ENCODE peak calls at places on chromosomes 13 and 19, in ten cellular contexts. One of them, this sample, is unnamed.

GRCh38 chr19:16202320-16203255 is 4.9 kb downstream of the AP1M1 start:
- DNase-seq in tibial nerve: no peak
- DNase-seq in stomach: no peak
- DNase-seq in IMR-90: no peak
- DNase-seq in right lobe of liver: no peak
- DNase-seq in uterus: no peak
- DNase-seq in transverse colon: no peak
- DNase-seq in adrenal gland: no peak
- DNase-seq in esophagus squamous epithelium: no peak
- DNase-seq in esophagus muscularis mucosa: no peak
- DNase-seq in this sample: no peak

GRCh38 chr13:110815471-110816204 is 99.2 kb downstream of the ANKRD10 start:
- DNase-seq in tibial nerve: no peak
- DNase-seq in stomach: no peak
- DNase-seq in IMR-90: no peak
- DNase-seq in right lobe of liver: no peak
- DNase-seq in uterus: no peak
- DNase-seq in transverse colon: no peak
- DNase-seq in adrenal gland: no peak
- DNase-seq in esophagus squamous epithelium: no peak
- DNase-seq in esophagus muscularis mucosa: no peak
- DNase-seq in this sample: no peak

GRCh38 chr13:79749985-79750551 is 269.1 kb downstream of the NDFIP2 start:
- DNase-seq in tibial nerve: peak
- DNase-seq in stomach: no peak
- DNase-seq in IMR-90: peak
- DNase-seq in right lobe of liver: no peak
- DNase-seq in uterus: peak
- DNase-seq in transverse colon: peak
- DNase-seq in adrenal gland: peak
- DNase-seq in esophagus squamous epithelium: no peak
- DNase-seq in esophagus muscularis mucosa: no peak
- DNase-seq in this sample: peak

GRCh38 chr13:34897220-34897619 is 44.9 kb upstream of the NBEA start:
- DNase-seq in tibial nerve: no peak
- DNase-seq in stomach: no peak
- DNase-seq in IMR-90: no peak
- DNase-seq in right lobe of liver: no peak
- DNase-seq in uterus: no peak
- DNase-seq in transverse colon: no peak
- DNase-seq in adrenal gland: no peak
- DNase-seq in esophagus squamous epithelium: no peak
- DNase-seq in esophagus muscularis mucosa: no peak
- DNase-seq in this sample: no peak

GRCh38 chr19:56191115-56191514 is 6.5 kb downstream of the ZSCAN5B start:
- DNase-seq in tibial nerve: no peak
- DNase-seq in stomach: no peak
- DNase-seq in IMR-90: no peak
- DNase-seq in right lobe of liver: no peak
- DNase-seq in uterus: no peak
- DNase-seq in transverse colon: no peak
- DNase-seq in adrenal gland: no peak
- DNase-seq in esophagus squamous epithelium: no peak
- DNase-seq in esophagus muscularis mucosa: no peak
- DNase-seq in this sample: no peak

GRCh38 chr13:45833663-45834062 is 17.9 kb downstream of the SIAH3 start:
- DNase-seq in tibial nerve: no peak
- DNase-seq in stomach: no peak
- DNase-seq in IMR-90: peak
- DNase-seq in right lobe of liver: no peak
- DNase-seq in uterus: no peak
- DNase-seq in transverse colon: no peak
- DNase-seq in adrenal gland: peak
- DNase-seq in esophagus squamous epithelium: no peak
- DNase-seq in esophagus muscularis mucosa: no peak
- DNase-seq in this sample: no peak

GRCh38 chr19:28586501-28586900 is 626.5 kb downstream of the UQCRFS1 start:
- DNase-seq in tibial nerve: no peak
- DNase-seq in stomach: no peak
- DNase-seq in IMR-90: no peak
- DNase-seq in right lobe of liver: no peak
- DNase-seq in uterus: no peak
- DNase-seq in transverse colon: no peak
- DNase-seq in adrenal gland: no peak
- DNase-seq in esophagus squamous epithelium: no peak
- DNase-seq in esophagus muscularis mucosa: no peak
- DNase-seq in this sample: no peak

GRCh38 chr13:43245374-43245964 is 222.1 kb downstream of the DNAJC15 start:
- DNase-seq in tibial nerve: no peak
- DNase-seq in stomach: no peak
- DNase-seq in IMR-90: peak
- DNase-seq in right lobe of liver: no peak
- DNase-seq in uterus: no peak
- DNase-seq in transverse colon: no peak
- DNase-seq in adrenal gland: no peak
- DNase-seq in esophagus squamous epithelium: no peak
- DNase-seq in esophagus muscularis mucosa: peak
- DNase-seq in this sample: no peak

GRCh38 chr13:82291852-82292251 is 1590.4 kb downstream of the SLITRK1 start:
- DNase-seq in tibial nerve: no peak
- DNase-seq in stomach: no peak
- DNase-seq in IMR-90: no peak
- DNase-seq in right lobe of liver: no peak
- DNase-seq in uterus: no peak
- DNase-seq in transverse colon: no peak
- DNase-seq in adrenal gland: no peak
- DNase-seq in esophagus squamous epithelium: no peak
- DNase-seq in esophagus muscularis mucosa: no peak
- DNase-seq in this sample: no peak

GRCh38 chr13:90867336-90867683 is 480.2 kb upstream of the MIR17HG start:
- DNase-seq in tibial nerve: peak
- DNase-seq in stomach: peak
- DNase-seq in IMR-90: peak
- DNase-seq in right lobe of liver: peak
- DNase-seq in uterus: no peak
- DNase-seq in transverse colon: peak
- DNase-seq in adrenal gland: peak
- DNase-seq in esophagus squamous epithelium: peak
- DNase-seq in esophagus muscularis mucosa: no peak
- DNase-seq in this sample: no peak

GRCh38 chr13:95652244-95652764 is 7.8 kb upstream of the DZIP1 start:
- DNase-seq in tibial nerve: no peak
- DNase-seq in stomach: no peak
- DNase-seq in IMR-90: no peak
- DNase-seq in right lobe of liver: no peak
- DNase-seq in uterus: no peak
- DNase-seq in transverse colon: no peak
- DNase-seq in adrenal gland: no peak
- DNase-seq in esophagus squamous epithelium: no peak
- DNase-seq in esophagus muscularis mucosa: no peak
- DNase-seq in this sample: no peak

DNA sequence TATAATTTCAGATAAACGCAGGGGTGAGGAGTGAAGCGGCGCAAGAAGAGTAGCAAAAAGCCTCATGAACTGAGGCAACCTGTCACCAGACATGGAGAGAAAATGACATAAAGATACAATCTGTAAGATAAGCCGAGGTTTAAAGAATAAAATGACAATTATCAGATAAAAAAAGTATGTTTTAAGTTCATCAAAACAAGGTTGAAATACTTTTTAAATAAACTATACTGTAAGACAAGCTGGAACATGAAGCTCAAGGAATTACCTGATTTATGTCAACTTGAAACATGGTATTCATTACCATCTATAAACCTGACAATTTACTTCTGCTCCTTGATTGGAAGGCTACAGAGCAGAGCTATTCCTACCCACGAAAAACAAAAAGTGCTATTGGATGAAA is 61.6 kb downstream of the MYCBP2 start:
- DNase-seq in tibial nerve: no peak
- DNase-seq in stomach: no peak
- DNase-seq in IMR-90: no peak
- DNase-seq in right lobe of liver: no peak
- DNase-seq in uterus: no peak
- DNase-seq in transverse colon: no peak
- DNase-seq in adrenal gland: no peak
- DNase-seq in esophagus squamous epithelium: no peak
- DNase-seq in esophagus muscularis mucosa: no peak
- DNase-seq in this sample: no peak
- H3K4me3 ChIP-seq in tibial nerve: no peak
- H3K4me3 ChIP-seq in stomach: no peak
- H3K4me3 ChIP-seq in IMR-90: no peak
- H3K4me3 ChIP-seq in right lobe of liver: no peak
- H3K4me3 ChIP-seq in uterus: no peak
- H3K4me3 ChIP-seq in transverse colon: no peak
- H3K4me3 ChIP-seq in adrenal gland: no peak
- H3K4me3 ChIP-seq in esophagus squamous epithelium: no peak
- H3K4me3 ChIP-seq in esophagus muscularis mucosa: no peak
- H3K4me3 ChIP-seq in this sample: no peak

GRCh38 chr19:17554968-17555479 is 425 bp upstream of the COLGALT1 start:
- DNase-seq in tibial nerve: no peak
- DNase-seq in stomach: no peak
- DNase-seq in IMR-90: no peak
- DNase-seq in right lobe of liver: no peak
- DNase-seq in uterus: no peak
- DNase-seq in transverse colon: no peak
- DNase-seq in adrenal gland: no peak
- DNase-seq in esophagus squamous epithelium: no peak
- DNase-seq in esophagus muscularis mucosa: no peak
- DNase-seq in this sample: no peak

GRCh38 chr19:17555480-17555928 is at the start of gene COLGALT1:
- DNase-seq in tibial nerve: peak
- DNase-seq in stomach: peak
- DNase-seq in IMR-90: peak
- DNase-seq in right lobe of liver: peak
- DNase-seq in uterus: peak
- DNase-seq in transverse colon: peak
- DNase-seq in adrenal gland: peak
- DNase-seq in esophagus squamous epithelium: peak
- DNase-seq in esophagus muscularis mucosa: peak
- DNase-seq in this sample: peak

GRCh38 chr19:17556995-17557394 is 1.5 kb downstream of the COLGALT1 start:
- DNase-seq in tibial nerve: no peak
- DNase-seq in stomach: no peak
- DNase-seq in IMR-90: no peak
- DNase-seq in right lobe of liver: no peak
- DNase-seq in uterus: no peak
- DNase-seq in transverse colon: no peak
- DNase-seq in adrenal gland: no peak
- DNase-seq in esophagus squamous epithelium: no peak
- DNase-seq in esophagus muscularis mucosa: no peak
- DNase-seq in this sample: no peak

GRCh38 chr19:17557461-17557860 is 2.0 kb downstream of the COLGALT1 start:
- DNase-seq in tibial nerve: no peak
- DNase-seq in stomach: no peak
- DNase-seq in IMR-90: no peak
- DNase-seq in right lobe of liver: no peak
- DNase-seq in uterus: no peak
- DNase-seq in transverse colon: no peak
- DNase-seq in adrenal gland: peak
- DNase-seq in esophagus squamous epithelium: no peak
- DNase-seq in esophagus muscularis mucosa: no peak
- DNase-seq in this sample: no peak

GRCh38 chr19:17555929-17556813 is 722 bp downstream of the COLGALT1 start:
- DNase-seq in tibial nerve: no peak
- DNase-seq in stomach: peak
- DNase-seq in IMR-90: peak
- DNase-seq in right lobe of liver: peak
- DNase-seq in uterus: peak
- DNase-seq in transverse colon: peak
- DNase-seq in adrenal gland: peak
- DNase-seq in esophagus squamous epithelium: no peak
- DNase-seq in esophagus muscularis mucosa: no peak
- DNase-seq in this sample: peak
- TF ChIP-seq POLR2A in tibial nerve: no peak
- TF ChIP-seq POLR2A in stomach: no peak
- TF ChIP-seq POLR2A in IMR-90: no peak
- TF ChIP-seq POLR2A in right lobe of liver: peak
- TF ChIP-seq POLR2A in uterus: no peak
- TF ChIP-seq POLR2A in transverse colon: peak
- TF ChIP-seq POLR2A in adrenal gland: peak
- TF ChIP-seq POLR2A in esophagus squamous epithelium: no peak
- TF ChIP-seq POLR2A in esophagus muscularis mucosa: no peak
- TF ChIP-seq POLR2A in this sample: peak

GRCh38 chr19:3556978-3557460 is 367 bp downstream of the MFSD12 start:
- DNase-seq in tibial nerve: no peak
- DNase-seq in stomach: peak
- DNase-seq in IMR-90: peak
- DNase-seq in right lobe of liver: peak
- DNase-seq in uterus: no peak
- DNase-seq in transverse colon: peak
- DNase-seq in adrenal gland: peak
- DNase-seq in esophagus squamous epithelium: no peak
- DNase-seq in esophagus muscularis mucosa: no peak
- DNase-seq in this sample: peak
- TF ChIP-seq CTCF in tibial nerve: no peak
- TF ChIP-seq CTCF in stomach: no peak
- TF ChIP-seq CTCF in IMR-90: no peak
- TF ChIP-seq CTCF in right lobe of liver: no peak
- TF ChIP-seq CTCF in uterus: no peak
- TF ChIP-seq CTCF in transverse colon: no peak
- TF ChIP-seq CTCF in adrenal gland: peak
- TF ChIP-seq CTCF in esophagus squamous epithelium: no peak
- TF ChIP-seq CTCF in esophagus muscularis mucosa: no peak
- TF ChIP-seq CTCF in this sample: no peak

GRCh38 chr19:40253611-40254092 is 27.2 kb upstream of the CCNP start:
- DNase-seq in tibial nerve: no peak
- DNase-seq in stomach: no peak
- DNase-seq in IMR-90: no peak
- DNase-seq in right lobe of liver: no peak
- DNase-seq in uterus: no peak
- DNase-seq in transverse colon: no peak
- DNase-seq in adrenal gland: no peak
- DNase-seq in esophagus squamous epithelium: no peak
- DNase-seq in esophagus muscularis mucosa: no peak
- DNase-seq in this sample: no peak

GRCh38 chr19:40251991-40252390 is 25.5 kb upstream of the CCNP start:
- DNase-seq in tibial nerve: no peak
- DNase-seq in stomach: no peak
- DNase-seq in IMR-90: no peak
- DNase-seq in right lobe of liver: no peak
- DNase-seq in uterus: no peak
- DNase-seq in transverse colon: no peak
- DNase-seq in adrenal gland: no peak
- DNase-seq in esophagus squamous epithelium: no peak
- DNase-seq in esophagus muscularis mucosa: no peak
- DNase-seq in this sample: no peak

GRCh38 chr19:40254714-40255418 is 28.4 kb upstream of the CCNP start:
- DNase-seq in tibial nerve: no peak
- DNase-seq in stomach: no peak
- DNase-seq in IMR-90: no peak
- DNase-seq in right lobe of liver: peak
- DNase-seq in uterus: no peak
- DNase-seq in transverse colon: no peak
- DNase-seq in adrenal gland: peak
- DNase-seq in esophagus squamous epithelium: no peak
- DNase-seq in esophagus muscularis mucosa: no peak
- DNase-seq in this sample: no peak

GRCh38 chr19:40251244-40251643 is 24.8 kb upstream of the CCNP start:
- DNase-seq in tibial nerve: no peak
- DNase-seq in stomach: no peak
- DNase-seq in IMR-90: no peak
- DNase-seq in right lobe of liver: no peak
- DNase-seq in uterus: no peak
- DNase-seq in transverse colon: no peak
- DNase-seq in adrenal gland: no peak
- DNase-seq in esophagus squamous epithelium: no peak
- DNase-seq in esophagus muscularis mucosa: no peak
- DNase-seq in this sample: no peak

GRCh38 chr19:40252395-40252794 is 25.9 kb upstream of the CCNP start:
- DNase-seq in tibial nerve: no peak
- DNase-seq in stomach: no peak
- DNase-seq in IMR-90: no peak
- DNase-seq in right lobe of liver: no peak
- DNase-seq in uterus: no peak
- DNase-seq in transverse colon: no peak
- DNase-seq in adrenal gland: no peak
- DNase-seq in esophagus squamous epithelium: no peak
- DNase-seq in esophagus muscularis mucosa: no peak
- DNase-seq in this sample: no peak
- H3K4me3 ChIP-seq in tibial nerve: no peak
- H3K4me3 ChIP-seq in stomach: no peak
- H3K4me3 ChIP-seq in IMR-90: no peak
- H3K4me3 ChIP-seq in right lobe of liver: no peak
- H3K4me3 ChIP-seq in uterus: no peak
- H3K4me3 ChIP-seq in transverse colon: no peak
- H3K4me3 ChIP-seq in adrenal gland: no peak
- H3K4me3 ChIP-seq in esophagus squamous epithelium: no peak
- H3K4me3 ChIP-seq in esophagus muscularis mucosa: no peak
- H3K4me3 ChIP-seq in this sample: no peak

This sample was measured in Peyer's patch.